ENCODE peak calls at places on chromosomes 7 and 10, in four cellular contexts. Y is SJSA1, M is A549, Z is tibial nerve. O is an unnamed sample.
A peak's percentile ranks its signal among the peaks of the same experiment; 100 is the strongest.

GRCh38 chr7:9488555-9488954 is 1055.1 kb downstream of the NXPH1 start:
- DNase-seq in Y (no peak), M (no peak), Z (no peak), O (no peak)

GRCh38 chr7:107792364-107792763 is 10.7 kb downstream of the SLC26A3 start:
- DNase-seq in Y (no peak), M (no peak), Z (no peak), O (no peak)

GRCh38 chr7:143362126-143362961 is at the start of gene FAM131B:
- DNase-seq in Y (no peak), M (no peak), Z (no peak), O (no peak)

GRCh38 chr10:49518982-49519578 is 19.8 kb downstream of the ERCC6 start:
- DNase-seq in Y (no peak), M (peak; percentile 59), Z (peak; percentile 51), O (no peak)

GRCh38 chr7:84923348-84923747 is 263.5 kb downstream of the SEMA3D start:
- DNase-seq in Y (no peak), M (no peak), Z (no peak), O (no peak)

GRCh38 chr10:85464336-85464735 is 902.3 kb downstream of the GRID1 start:
- DNase-seq in Y (no peak), M (no peak), Z (no peak), O (no peak)

GRCh38 chr7:142153400-142153799 is 41.9 kb downstream of the MGAM2 start:
- DNase-seq in Y (no peak), M (peak; percentile 46), Z (no peak), O (no peak)

GRCh38 chr7:47759056-47759706 is 177.3 kb upstream of the TNS3 start:
- DNase-seq in Y (no peak), M (peak; percentile 41), Z (no peak), O (no peak)

GRCh38 chr10:12073526-12073925 is 4.8 kb downstream of the DHTKD1 start:
- DNase-seq in Y (no peak), M (no peak), Z (no peak), O (no peak)

GRCh38 chr10:48251525-48252353 is 22.8 kb downstream of the FRMPD2 start:
- DNase-seq in Y (no peak), M (no peak), Z (no peak), O (no peak)

GRCh38 chr10:60877066-60877776 is 66.8 kb downstream of the RHOBTB1 start:
- DNase-seq in Y (no peak), M (no peak), Z (no peak), O (no peak)

GRCh38 chr10:44963772-44964633 is 4.4 kb downstream of the RASSF4 start:
- DNase-seq in Y (peak; percentile 96), M (no peak), Z (peak; percentile 79), O (peak; percentile 95)

GRCh38 chr7:55533050-55533728 is 39.1 kb downstream of the VOPP1 start:
- DNase-seq in Y (no peak), M (no peak), Z (peak; percentile 13), O (peak; percentile 42)

GRCh38 chr10:26743091-26743490 is 45.6 kb downstream of the PDSS1 start:
- DNase-seq in Y (no peak), M (no peak), Z (no peak), O (no peak)

GRCh38 chr10:119206603-119207366 is 586 bp upstream of the GRK5 start:
- DNase-seq in Y (peak; percentile 69), M (peak; percentile 81), Z (peak; percentile 36), O (peak; percentile 40)

GRCh38 chr10:47314416-47314970 is 7.8 kb upstream of the GDF2 start:
- DNase-seq in Y (no peak), M (no peak), Z (no peak), O (no peak)

GRCh38 chr10:97736403-97736901 is 476 bp upstream of the ZFYVE27 start:
- DNase-seq in Y (no peak), M (no peak), Z (no peak), O (no peak)
- H3K4me3 ChIP-seq in Y (peak overlapping the region; percentile 90), M (no peak overlapping the region), Z (peak overlapping the region; percentile 79), O (peak overlapping the region; percentile 96)

GRCh38 chr7:28072876-28073514 is 107.6 kb downstream of the JAZF1 start:
- DNase-seq in Y (no peak), M (no peak), Z (no peak), O (no peak)
- H3K27ac ChIP-seq in Y (no peak overlapping the region), M (peak overlapping the region; percentile 34), Z (no peak overlapping the region), O (no peak overlapping the region)

DNA sequence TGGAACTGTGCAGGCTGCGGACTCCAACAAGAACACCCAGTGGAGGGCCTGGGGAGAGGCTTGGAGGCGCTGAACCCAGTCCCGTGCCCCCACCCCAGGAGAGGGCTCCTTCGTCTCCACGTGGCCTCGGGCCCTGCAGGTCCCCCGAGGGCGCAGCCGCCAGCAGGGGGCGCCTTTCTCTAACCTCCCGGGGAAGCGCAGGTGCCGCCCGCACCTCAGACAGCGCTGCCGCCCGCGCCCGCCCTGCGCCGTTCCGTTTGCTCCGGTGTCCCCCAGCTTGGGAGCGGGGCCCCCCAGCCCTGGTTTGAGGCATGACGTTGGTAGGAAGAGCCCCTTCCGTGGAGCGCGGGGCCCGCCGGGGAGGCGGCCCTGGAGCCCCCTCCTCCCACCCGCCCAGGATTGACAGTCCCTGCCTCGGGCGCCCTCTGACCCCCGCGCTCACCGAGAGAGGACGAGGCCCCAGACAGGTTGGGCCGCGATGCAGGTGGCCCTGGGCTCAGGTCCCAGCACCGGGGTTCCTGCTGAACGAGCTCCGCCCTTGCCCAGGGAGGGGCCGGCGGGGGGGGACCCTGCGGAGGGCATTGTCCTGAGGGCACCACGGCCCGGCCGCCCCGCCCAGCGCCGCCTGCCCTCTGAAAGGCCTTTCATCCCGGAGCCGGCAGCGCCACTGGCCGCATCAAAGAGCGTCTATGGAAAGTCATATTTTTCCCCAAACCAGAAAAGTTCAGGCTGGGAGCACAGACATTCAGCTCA is 42.9 kb downstream of the FOXL3 start:
- DNase-seq in Y (peak; percentile 74), M (peak; percentile 81), Z (peak; percentile 63), O (peak; percentile 59)
- H3K4me3 ChIP-seq in Y (no peak overlapping the region), M (peak overlapping the region; percentile 64), Z (peak overlapping the region; percentile 30), O (peak overlapping the region; percentile 74)

DNA sequence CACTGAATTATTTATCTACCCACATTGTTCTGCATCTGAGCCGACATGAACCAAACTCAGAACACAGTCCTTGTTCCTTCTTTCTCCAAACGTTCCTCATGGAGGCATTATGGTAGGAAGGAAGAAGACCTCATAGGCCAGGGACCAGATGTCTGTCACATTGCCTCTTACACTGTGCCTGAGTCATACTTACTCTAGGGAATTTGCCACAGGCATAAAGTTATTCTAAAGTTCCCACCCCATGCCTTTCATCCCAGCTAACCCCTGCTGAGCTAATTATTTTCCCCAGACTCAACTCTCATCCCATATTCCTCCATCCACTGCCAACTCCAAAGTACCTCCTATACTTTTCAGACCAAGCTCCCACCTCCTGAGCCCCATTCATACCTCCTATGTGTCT is 21.2 kb downstream of the MAT1A start:
- DNase-seq in Y (no peak), M (no peak), Z (no peak), O (no peak)
- H3K27ac ChIP-seq in Y (no peak overlapping the region), M (no peak overlapping the region), Z (no peak overlapping the region), O (no peak overlapping the region)

DNA sequence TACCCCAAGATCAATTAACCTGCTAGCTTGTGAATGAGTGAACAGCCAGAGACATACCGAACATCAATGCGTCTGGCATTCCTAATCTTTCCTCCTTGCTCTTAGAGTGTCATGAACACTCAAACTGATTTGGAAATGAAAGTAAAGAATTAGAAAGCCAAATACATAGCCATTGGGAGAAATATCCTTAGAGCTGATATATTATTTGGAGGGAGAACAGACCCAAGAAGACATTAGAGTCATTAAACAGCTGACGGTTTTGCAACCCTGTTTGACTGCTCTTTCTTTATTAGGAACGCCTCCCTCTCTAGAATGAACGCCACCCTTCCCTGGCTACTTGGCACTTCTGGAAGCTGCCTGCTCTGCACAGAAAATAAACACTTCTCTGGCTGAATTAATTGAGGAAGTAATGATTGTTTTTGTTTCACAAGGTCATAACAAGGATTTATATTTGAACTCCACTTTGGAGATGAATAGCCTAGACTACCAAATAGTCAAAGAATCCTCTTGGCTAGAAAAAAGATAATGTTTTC is 42.8 kb downstream of the CTTNBP2 start:
- DNase-seq in Y (no peak), M (no peak), Z (peak; percentile 48), O (peak; percentile 14)
- H3K4me3 ChIP-seq in Y (no peak overlapping the region), M (no peak overlapping the region), Z (no peak overlapping the region), O (no peak overlapping the region)

GRCh38 chr10:20114179-20114578 is 297.9 kb downstream of the PLXDC2 start:
- DNase-seq in Y (no peak), M (no peak), Z (no peak), O (no peak)
- H3K27ac ChIP-seq in Y (no peak overlapping the region), M (no peak overlapping the region), Z (no peak overlapping the region), O (no peak overlapping the region)

DNA sequence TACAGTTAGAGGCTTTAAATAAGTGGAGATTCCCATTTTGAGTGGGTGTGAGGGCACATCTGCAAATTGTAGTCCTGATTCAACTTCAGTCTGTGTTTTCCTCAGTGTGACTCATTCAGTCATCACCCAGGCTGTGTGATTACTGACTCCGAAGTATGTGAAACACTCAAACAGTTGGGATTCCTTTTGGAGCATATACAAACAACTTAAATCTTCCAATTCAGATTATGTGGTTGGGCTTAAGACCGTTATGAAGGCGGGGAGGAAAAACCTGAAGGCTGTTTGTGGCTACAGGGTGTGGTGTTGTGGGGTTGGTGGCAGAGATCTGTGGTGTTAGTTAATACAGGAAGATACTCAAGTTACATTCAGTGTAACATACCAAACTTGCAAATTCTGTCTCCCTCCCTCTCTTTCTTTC is 259.7 kb upstream of the FERD3L start:
- DNase-seq in Y (peak; percentile 93), M (peak; percentile 43), Z (no peak), O (no peak)
- H3K4me3 ChIP-seq in Y (no peak overlapping the region), M (no peak overlapping the region), Z (no peak overlapping the region), O (no peak overlapping the region)

O was measured in gastrocnemius medialis.